ENCODE peak calls at places on chromosomes 16 and 17, in five cellular contexts. R is neural progenitor cell, B is epithelial cell of esophagus, U is MM.1S, Y is A673. J is an unnamed sample.

GRCh38 chr17:80264048-80264792 is 3.6 kb downstream of the RNF213 start:
- DNase-seq in R (no peak), B (no peak), U (peak), Y (no peak), J (no peak)

GRCh38 chr17:57408064-57408811 is 151.9 kb downstream of the MSI2 start:
- DNase-seq in R (peak), B (peak), U (no peak), Y (no peak), J (no peak)

GRCh38 chr16:24070851-24071250 is 185.3 kb upstream of the CACNG3 start:
- DNase-seq in R (peak), B (peak), U (peak), Y (peak), J (peak)

GRCh38 chr16:79540825-79541595 is 59.5 kb downstream of the MAF start:
- DNase-seq in R (no peak), B (no peak), U (no peak), Y (no peak), J (no peak)

GRCh38 chr17:47696717-47697642 is 3.0 kb downstream of the TBKBP1 start:
- DNase-seq in R (no peak), B (no peak), U (no peak), Y (no peak), J (no peak)

GRCh38 chr16:31876955-31877828 is 3.6 kb downstream of the ZNF267 start:
- DNase-seq in R (no peak), B (peak), U (peak), Y (no peak), J (no peak)

GRCh38 chr16:65118866-65119265 is 3.0 kb downstream of the CDH11 start:
- DNase-seq in R (no peak), B (no peak), U (no peak), Y (no peak), J (no peak)

GRCh38 chr16:56351481-56351880 is 73.9 kb downstream of the AMFR start:
- DNase-seq in R (no peak), B (no peak), U (no peak), Y (no peak), J (no peak)

GRCh38 chr17:75691371-75692290 is 24.5 kb downstream of the SAP30BP start:
- DNase-seq in R (peak), B (peak), U (no peak), Y (peak), J (no peak)

GRCh38 chr16:81464279-81464678 is 19.7 kb downstream of the CMIP start:
- DNase-seq in R (no peak), B (no peak), U (no peak), Y (no peak), J (no peak)

GRCh38 chr17:5772720-5773119 is 188.4 kb upstream of the NLRP1 start:
- DNase-seq in R (no peak), B (peak), U (no peak), Y (peak), J (no peak)

GRCh38 chr17:41863074-41863843 is 2.0 kb downstream of the KLHL11 start:
- DNase-seq in R (peak), B (no peak), U (no peak), Y (no peak), J (no peak)

GRCh38 chr16:68658258-68658973 is 13.3 kb downstream of the CDH3 start:
- DNase-seq in R (peak), B (peak), U (no peak), Y (peak), J (no peak)

GRCh38 chr17:77440571-77440981 is 299.8 kb downstream of the SEC14L1 start:
- DNase-seq in R (no peak), B (no peak), U (peak), Y (no peak), J (no peak)

GRCh38 chr17:12640364-12640763 is 25.3 kb upstream of the MYOCD start:
- DNase-seq in R (no peak), B (no peak), U (no peak), Y (no peak), J (no peak)

GRCh38 chr17:16415031-16415924 is at the start of gene TRPV2:
- DNase-seq in R (peak), B (no peak), U (peak), Y (no peak), J (no peak)

GRCh38 chr16:68640972-68641371 is 4.1 kb upstream of the CDH3 start:
- DNase-seq in R (no peak), B (peak), U (no peak), Y (no peak), J (no peak)

DNA sequence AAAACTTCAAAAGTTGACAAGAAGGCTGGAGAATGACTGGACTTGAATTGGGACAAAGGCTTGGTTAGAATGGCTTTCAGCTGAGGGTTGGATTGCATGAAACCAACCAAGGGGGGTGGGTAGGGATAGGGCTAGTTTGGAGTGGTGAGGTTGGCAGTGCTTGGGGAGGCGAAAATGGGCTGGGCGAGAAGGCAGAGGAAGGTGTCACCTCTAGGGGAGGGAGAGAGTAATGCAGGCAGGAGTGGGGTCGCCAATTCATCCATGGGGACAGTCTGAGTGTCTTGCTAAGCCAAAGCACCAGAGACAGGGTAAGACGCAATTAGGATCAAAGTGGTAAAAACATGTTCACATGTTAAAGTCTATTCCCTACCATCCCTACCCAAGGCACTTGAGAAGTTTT is 6.2 kb upstream of the DNAH2 start:
- DNase-seq in R (peak), B (no peak), U (no peak), Y (no peak), J (no peak)
- TF ChIP-seq CTCF in R (peak), B (peak), U (peak), Y (peak), J (peak)

GRCh38 chr16:66871840-66872239 is 8.5 kb upstream of the PDP2 start:
- DNase-seq in R (no peak), B (no peak), U (no peak), Y (no peak), J (no peak)

GRCh38 chr16:66874079-66874775 is 6.1 kb upstream of the PDP2 start:
- DNase-seq in R (no peak), B (no peak), U (no peak), Y (no peak), J (no peak)

GRCh38 chr16:66873685-66874055 is 6.6 kb upstream of the PDP2 start:
- DNase-seq in R (no peak), B (no peak), U (no peak), Y (no peak), J (no peak)

GRCh38 chr16:66872524-66872923 is 7.8 kb upstream of the PDP2 start:
- DNase-seq in R (no peak), B (no peak), U (no peak), Y (no peak), J (no peak)

GRCh38 chr16:66872927-66873684 is 7.2 kb upstream of the PDP2 start:
- DNase-seq in R (peak), B (peak), U (peak), Y (peak), J (peak)
- TF ChIP-seq CTCF in R (peak), B (peak), U (peak), Y (peak), J (peak)

GRCh38 chr17:4519361-4519788 is 20.7 kb downstream of the SPNS2 start:
- DNase-seq in R (no peak), B (no peak), U (no peak), Y (no peak), J (no peak)

GRCh38 chr17:4520060-4520880 is 21.6 kb downstream of the SPNS2 start:
- DNase-seq in R (no peak), B (no peak), U (no peak), Y (no peak), J (no peak)

GRCh38 chr17:4518901-4519300 is 20.2 kb downstream of the SPNS2 start:
- DNase-seq in R (no peak), B (no peak), U (no peak), Y (no peak), J (no peak)

GRCh38 chr17:4522661-4523060 is 24.0 kb downstream of the SPNS2 start:
- DNase-seq in R (peak), B (no peak), U (no peak), Y (no peak), J (no peak)

DNA sequence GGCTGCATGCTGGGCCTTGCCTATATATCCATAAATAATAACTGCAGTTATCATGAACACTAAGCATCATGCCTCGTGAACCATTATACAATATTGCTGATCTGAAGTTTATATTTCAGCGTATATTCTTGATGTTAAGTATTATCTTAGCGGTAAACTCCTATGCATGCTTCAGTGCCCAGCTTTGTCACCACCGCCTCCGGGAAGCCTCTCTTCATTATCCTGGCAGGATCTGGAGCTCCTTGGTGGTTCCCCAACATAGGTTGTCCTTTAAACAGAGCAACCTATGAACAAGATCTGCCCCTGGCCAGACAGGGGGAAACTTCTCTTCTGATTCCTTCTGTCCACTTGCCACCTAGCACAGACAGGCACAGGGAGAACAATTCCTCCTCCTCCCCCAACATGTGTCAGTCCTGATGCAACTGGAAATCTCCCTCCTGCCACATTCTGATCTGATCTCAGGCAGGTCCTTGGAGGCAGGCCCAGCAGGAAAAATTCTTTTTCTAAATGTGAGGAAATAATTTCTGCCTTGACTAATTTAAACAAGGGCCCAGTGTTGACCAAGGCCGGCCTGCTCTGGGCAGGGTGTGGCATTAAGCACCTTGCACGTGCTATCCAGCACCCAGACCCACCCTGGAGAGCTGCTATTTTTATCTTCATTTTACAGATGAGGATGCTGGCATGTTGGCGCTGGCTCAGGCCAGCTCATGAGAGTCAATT is 22.4 kb downstream of the SPNS2 start:
- DNase-seq in R (no peak), B (peak), U (no peak), Y (no peak), J (no peak)
- TF ChIP-seq CTCF in R (no peak), B (no peak), U (no peak), Y (no peak), J (no peak)

GRCh38 chr16:87539113-87539512 is 46.3 kb upstream of the ZCCHC14 start:
- DNase-seq in R (no peak), B (no peak), U (no peak), Y (no peak), J (no peak)

GRCh38 chr16:87538160-87538559 is 45.3 kb upstream of the ZCCHC14 start:
- DNase-seq in R (no peak), B (no peak), U (no peak), Y (no peak), J (no peak)

GRCh38 chr16:87536795-87537142 is 43.9 kb upstream of the ZCCHC14 start:
- DNase-seq in R (no peak), B (no peak), U (no peak), Y (no peak), J (no peak)

GRCh38 chr16:87540072-87540976 is 47.5 kb upstream of the ZCCHC14 start:
- DNase-seq in R (no peak), B (no peak), U (no peak), Y (no peak), J (no peak)

GRCh38 chr16:87538594-87538993 is 45.8 kb upstream of the ZCCHC14 start:
- DNase-seq in R (no peak), B (no peak), U (no peak), Y (no peak), J (no peak)
- TF ChIP-seq CTCF in R (no peak), B (no peak), U (no peak), Y (no peak), J (no peak)

GRCh38 chr17:51121620-51122472 is 1.2 kb upstream of the SPAG9 start:
- DNase-seq in R (peak), B (peak), U (peak), Y (peak), J (peak)

GRCh38 chr17:51119415-51120356 is 982 bp downstream of the SPAG9 start:
- DNase-seq in R (peak), B (peak), U (peak), Y (peak), J (peak)

GRCh38 chr17:51118330-51119195 is 2.1 kb downstream of the SPAG9 start:
- DNase-seq in R (no peak), B (peak), U (no peak), Y (no peak), J (no peak)

GRCh38 chr17:51120357-51120738 is 320 bp downstream of the SPAG9 start:
- DNase-seq in R (no peak), B (peak), U (peak), Y (no peak), J (peak)

DNA sequence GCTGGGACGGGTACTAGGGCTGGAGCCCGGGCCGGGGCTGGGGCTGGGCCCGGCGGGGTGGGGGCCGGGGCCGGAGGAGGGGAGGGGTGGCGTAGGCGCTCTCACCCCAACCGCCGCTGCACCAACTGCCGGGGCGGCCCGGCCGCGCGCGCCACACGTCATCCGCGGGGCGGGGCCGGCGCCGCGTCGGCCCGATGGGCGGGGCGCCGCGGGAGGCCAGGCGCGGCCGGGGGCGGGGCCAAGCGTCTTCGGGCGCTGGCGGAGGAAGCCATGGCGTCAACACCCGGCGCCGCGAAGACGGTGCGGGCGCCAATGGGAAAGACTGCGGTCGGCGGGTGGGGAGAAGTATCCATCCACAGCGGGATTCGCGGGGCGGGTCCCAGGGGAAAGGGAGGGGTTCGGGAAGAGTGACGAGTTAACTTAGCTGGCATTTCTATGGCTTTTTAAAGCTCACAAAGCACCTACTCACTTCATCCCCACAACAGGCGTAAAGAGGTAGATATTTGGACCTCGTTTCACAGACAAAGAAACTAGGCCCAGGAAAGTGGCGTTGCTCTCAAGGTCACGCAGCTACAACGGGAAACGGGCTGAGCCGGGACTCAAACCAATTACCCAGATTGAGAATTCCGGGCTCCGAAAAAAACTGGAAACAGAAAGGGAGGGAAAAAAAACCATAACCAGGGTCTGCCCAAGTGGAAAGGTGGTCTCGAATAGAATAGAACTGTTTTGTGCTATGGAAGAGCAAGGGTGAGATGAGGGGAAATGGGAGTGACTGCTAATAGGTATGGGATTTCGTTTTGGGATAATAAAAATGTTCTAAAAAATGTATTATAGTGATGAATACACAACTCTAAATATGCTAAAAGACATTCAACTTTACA is at the start of gene SPAG9:
- DNase-seq in R (peak), B (peak), U (peak), Y (peak), J (peak)
- TF ChIP-seq CTCF in R (no peak), B (no peak), U (no peak), Y (no peak), J (no peak)

J was measured in neural crest cell.